ENCODE peak calls at places on chromosomes 2 and 18, in seven cellular contexts. D is epithelial cell of proximal tubule, M is RCC 7860, H is AG04450, J is epithelial cell of esophagus, E is HepG2, T is AG20443. X is an unnamed sample.

GRCh38 chr2:16725549-16725948 is 59.9 kb upstream of the CYRIA start:
- DNase-seq in D (no peak), T (no peak), M (no peak), E (no peak), J (peak), H (no peak), X (no peak)

GRCh38 chr2:109692013-109692738 is 78.0 kb downstream of the SOWAHC start:
- DNase-seq in J (no peak), H (no peak), T (no peak), E (no peak), M (no peak), D (no peak), X (no peak)

GRCh38 chr18:21740724-21741510 is at the start of gene MIB1:
- DNase-seq in J (no peak), M (peak), E (no peak), H (peak), T (peak), D (no peak), X (peak)

GRCh38 chr2:156400704-156401678 is 35.2 kb upstream of the GPD2 start:
- DNase-seq in E (peak), T (peak), D (peak), H (peak), J (peak), M (peak), X (peak)

GRCh38 chr2:224882291-224883171 is 159.7 kb downstream of the DOCK10 start:
- DNase-seq in D (peak), H (peak), T (peak), E (no peak), J (peak), M (peak), X (peak)

GRCh38 chr2:1593371-1594205 is 150.7 kb downstream of the PXDN start:
- DNase-seq in E (no peak), T (peak), D (no peak), J (peak), M (peak), H (peak), X (peak)

GRCh38 chr2:237441605-237442004 is 27.6 kb upstream of the COL6A3 start:
- DNase-seq in H (peak), M (no peak), E (no peak), T (peak), D (no peak), J (peak), X (no peak)

GRCh38 chr2:182763311-182763912 is 47.4 kb downstream of the DNAJC10 start:
- DNase-seq in H (no peak), T (peak), E (peak), M (no peak), D (no peak), J (peak), X (peak)

GRCh38 chr2:85394256-85394655 is 15.9 kb downstream of the CAPG start:
- DNase-seq in H (no peak), D (no peak), T (no peak), J (no peak), M (no peak), E (no peak), X (no peak)

GRCh38 chr2:85550476-85550875 is 10.8 kb downstream of the GGCX start:
- DNase-seq in E (no peak), H (no peak), M (no peak), D (no peak), J (no peak), T (no peak), X (no peak)

GRCh38 chr2:22355816-22356433 is 1029.1 kb upstream of the KLHL29 start:
- DNase-seq in J (peak), D (no peak), T (peak), M (no peak), H (no peak), E (peak), X (peak)

GRCh38 chr2:96485751-96486643 is 19.2 kb downstream of the NEURL3 start:
- DNase-seq in J (peak), T (peak), D (peak), M (peak), H (peak), E (peak), X (no peak)

GRCh38 chr2:188765522-188765921 is 208.7 kb upstream of the COL3A1 start:
- DNase-seq in M (no peak), D (no peak), J (peak), T (peak), H (no peak), E (peak), X (no peak)

GRCh38 chr2:2181505-2181904 is 149.6 kb downstream of the MYT1L start:
- DNase-seq in E (no peak), D (no peak), H (no peak), J (no peak), M (no peak), T (no peak), X (no peak)

GRCh38 chr2:150832686-150833085 is 345.2 kb upstream of the RND3 start:
- DNase-seq in M (no peak), D (no peak), H (no peak), E (no peak), J (no peak), T (peak), X (no peak)

GRCh38 chr18:50819027-50819726 is 639 bp downstream of the MRO start:
- DNase-seq in E (peak), H (no peak), J (peak), D (no peak), T (peak), M (peak), X (peak)

GRCh38 chr2:239706407-239706806 is 305.6 kb upstream of the HDAC4 start:
- DNase-seq in J (no peak), M (no peak), D (no peak), T (no peak), E (no peak), H (no peak), X (no peak)

GRCh38 chr18:57727952-57728807 is 74.9 kb downstream of the ATP8B1 start:
- DNase-seq in D (no peak), T (no peak), J (peak), H (no peak), E (no peak), M (no peak), X (no peak)

GRCh38 chr18:59885579-59886163 is 14.1 kb upstream of the PMAIP1 start:
- DNase-seq in J (peak), M (peak), D (no peak), E (no peak), H (no peak), T (peak), X (no peak)

GRCh38 chr2:10079931-10080535 is at the start of gene CYS1:
- DNase-seq in J (no peak), H (no peak), D (no peak), M (no peak), E (no peak), T (peak), X (peak)

GRCh38 chr2:67259581-67260347 is 137.4 kb upstream of the ETAA1 start:
- DNase-seq in E (no peak), D (no peak), H (peak), M (peak), T (peak), J (peak), X (peak)

GRCh38 chr2:121596221-121597080 is 52.8 kb downstream of the CLASP1 start:
- DNase-seq in J (peak), H (peak), D (peak), E (peak), T (peak), M (peak), X (peak)

GRCh38 chr2:241007880-241008710 is 9.7 kb downstream of the SNED1 start:
- DNase-seq in J (no peak), T (no peak), M (no peak), H (no peak), D (no peak), E (no peak), X (no peak)

GRCh38 chr18:1173593-1173992 is 268.9 kb downstream of the ADCYAP1 start:
- DNase-seq in E (no peak), J (no peak), D (no peak), H (no peak), M (no peak), T (no peak), X (no peak)

GRCh38 chr2:173750332-173750731 is 214.8 kb downstream of the SP3 start:
- DNase-seq in T (peak), M (no peak), H (no peak), J (peak), D (no peak), E (no peak), X (no peak)

GRCh38 chr2:106851055-106851454 is 34.9 kb downstream of the ST6GAL2 start:
- DNase-seq in J (no peak), D (no peak), T (no peak), E (no peak), H (no peak), M (no peak), X (no peak)